ENCODE peak calls at places on chromosomes 16 and 17, in four cellular contexts. C, O, E and D are unnamed samples.

GRCh38 chr17:81309140-81309858 is 14.2 kb upstream of the SLC38A10 start:
- DNase-seq in C (peak; percentile 82), E (peak; percentile 99), O (peak; percentile 85), D (peak; percentile 95)

GRCh38 chr16:13931845-13932244 is 11.9 kb downstream of the ERCC4 start:
- DNase-seq in O (no peak), E (no peak), C (no peak), D (no peak)

GRCh38 chr16:5836979-5837670 is 739.5 kb upstream of the EEF2KMT start:
- DNase-seq in O (no peak), E (no peak), C (no peak), D (no peak)

GRCh38 chr16:20849587-20850390 is 43.5 kb downstream of the REXO5 start:
- DNase-seq in C (peak; percentile 77), E (peak; percentile 26), O (peak; percentile 40), D (peak; percentile 60)

GRCh38 chr16:78925071-78925714 is 675.3 kb downstream of the MAF start:
- DNase-seq in C (no peak), O (peak; percentile 31), E (peak; percentile 16), D (no peak)

GRCh38 chr17:14923981-14924380 is 341.1 kb downstream of the PMP22 start:
- DNase-seq in E (no peak), O (no peak), C (no peak), D (no peak)

GRCh38 chr17:41520821-41521521 is 2.3 kb upstream of the KRT15 start:
- DNase-seq in E (no peak), C (no peak), O (no peak), D (no peak)

GRCh38 chr16:3953728-3954410 is 73.4 kb upstream of the CREBBP start:
- DNase-seq in E (no peak), O (no peak), C (no peak), D (no peak)

GRCh38 chr17:77507116-77507885 is 366.5 kb downstream of the SEC14L1 start:
- DNase-seq in E (no peak), C (peak; percentile 9), O (no peak), D (no peak)

GRCh38 chr16:84925773-84926372 is 85.5 kb downstream of the ZDHHC7 start:
- DNase-seq in O (no peak), C (no peak), E (no peak), D (no peak)

GRCh38 chr16:17532338-17532995 is 61.7 kb upstream of the XYLT1 start:
- DNase-seq in E (no peak), C (no peak), O (no peak), D (no peak)

GRCh38 chr16:23557779-23558330 is 328 bp downstream of the UBFD1 start:
- DNase-seq in E (no peak), C (peak; percentile 37), O (no peak), D (no peak)

GRCh38 chr16:23155445-23156049 is 6.3 kb upstream of the USP31 start:
- DNase-seq in O (peak; percentile 21), E (no peak), C (no peak), D (no peak)

GRCh38 chr17:68596411-68596945 is 4.7 kb downstream of the FAM20A start:
- DNase-seq in C (no peak), E (no peak), O (no peak), D (no peak)

GRCh38 chr17:19978206-19978802 is 676 bp upstream of the AKAP10 start:
- DNase-seq in E (no peak), O (no peak), C (no peak), D (no peak)

GRCh38 chr17:43579570-43580140 is 33.5 kb upstream of the ETV4 start:
- DNase-seq in E (peak; percentile 43), C (no peak), O (no peak), D (no peak)

GRCh38 chr16:58499615-58500328 is at the start of gene NDRG4:
- DNase-seq in C (no peak), O (peak; percentile 83), E (peak; percentile 92), D (no peak)

GRCh38 chr16:79451196-79451816 is 149.2 kb downstream of the MAF start:
- DNase-seq in C (no peak), E (no peak), O (no peak), D (no peak)

GRCh38 chr17:81273698-81274470 is 21.2 kb downstream of the SLC38A10 start:
- DNase-seq in O (no peak), E (no peak), C (no peak), D (no peak)

GRCh38 chr17:64653985-64654355 is 8.1 kb downstream of the SMURF2 start:
- DNase-seq in C (no peak), O (no peak), E (no peak), D (no peak)
- H3K4me3 ChIP-seq in C (no peak overlapping the region), O (no peak overlapping the region), E (no peak overlapping the region), D (no peak overlapping the region)

DNA sequence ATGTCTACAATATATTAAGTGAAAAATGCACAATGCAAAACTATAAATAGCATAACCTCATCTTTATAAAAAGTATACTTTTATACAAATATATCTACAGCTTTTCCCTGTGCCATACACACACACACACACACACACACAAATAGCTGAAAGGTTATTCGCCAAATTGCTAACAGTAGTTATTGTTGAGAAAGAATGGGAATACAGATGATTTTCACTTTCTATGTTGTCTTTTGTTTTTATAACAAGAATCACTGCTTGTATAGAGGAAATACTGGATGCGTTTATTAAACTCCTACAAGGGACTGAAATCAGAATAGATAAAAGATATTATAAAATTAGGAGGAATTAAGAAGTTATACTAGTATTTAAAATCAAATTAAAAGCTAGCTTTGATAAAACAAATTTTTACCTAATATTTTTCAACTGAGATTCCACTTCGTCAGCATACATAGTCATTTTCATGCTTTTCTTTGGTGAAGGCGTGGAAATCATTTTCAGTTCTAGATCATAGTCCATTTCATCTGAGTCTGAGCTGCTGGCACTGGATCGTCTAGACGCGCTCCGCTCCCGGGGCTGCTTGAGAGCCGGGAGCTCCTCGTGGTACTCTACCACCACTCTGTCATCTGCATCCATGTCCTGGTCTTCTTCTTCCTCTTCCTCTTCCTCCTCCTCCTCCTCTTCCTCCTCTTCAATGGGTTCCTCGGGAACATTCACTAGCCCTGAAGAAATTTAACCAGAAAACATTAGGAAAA is 17.0 kb upstream of the ITGAE start:
- DNase-seq in O (no peak), C (no peak), E (no peak), D (no peak)
- H3K27ac ChIP-seq in O (no peak overlapping the region), C (no peak overlapping the region), E (no peak overlapping the region), D (no peak overlapping the region)

GRCh38 chr16:49441366-49441780 is 67.8 kb downstream of the C16orf78 start:
- DNase-seq in O (no peak), C (peak; percentile 23), E (no peak), D (peak; percentile 61)
- TF ChIP-seq POLR2A in O (no peak), C (no peak), E (no peak), D (no peak)

GRCh38 chr16:47777191-47777590 is 316.1 kb downstream of the PHKB start:
- DNase-seq in E (no peak), C (no peak), O (no peak), D (no peak)
- H3K4me3 ChIP-seq in E (no peak overlapping the region), C (no peak overlapping the region), O (no peak overlapping the region), D (no peak overlapping the region)

DNA sequence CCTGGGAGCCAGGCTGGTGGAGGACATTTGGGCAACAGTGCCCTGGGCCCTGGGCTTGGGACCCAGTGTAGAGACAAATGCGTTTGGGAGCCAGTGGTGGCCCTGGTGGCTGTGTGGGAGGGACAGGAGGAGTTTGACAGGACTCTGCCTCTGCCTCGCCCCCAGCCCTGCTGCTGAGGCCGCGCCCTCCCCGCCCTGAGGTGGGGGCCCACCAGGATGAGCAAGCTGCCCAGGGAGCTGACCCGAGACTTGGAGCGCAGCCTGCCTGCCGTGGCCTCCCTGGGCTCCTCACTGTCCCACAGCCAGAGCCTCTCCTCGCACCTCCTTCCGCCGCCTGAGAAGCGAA is 11.9 kb upstream of the TCAP start:
- DNase-seq in O (no peak), C (no peak), E (no peak), D (no peak)
- H3K27ac ChIP-seq in O (no peak overlapping the region), C (no peak overlapping the region), E (no peak overlapping the region), D (no peak overlapping the region)